ENCODE peak calls at places on chromosomes 12 and 14, in six cellular contexts. J is body of pancreas, D is kidney glomerular epithelial cell, M is choroid plexus epithelial cell, R is cardiac muscle cell, K is GM20000. W is an unnamed sample.

GRCh38 chr12:130977046-130977758 is 23.5 kb downstream of the ADGRD1 start:
- DNase-seq in J (no peak), D (no peak), M (no peak), R (no peak), K (no peak), W (no peak)

GRCh38 chr12:69097619-69098368 is 141.6 kb upstream of the CPSF6 start:
- DNase-seq in J (no peak), D (no peak), M (peak; percentile 13), R (peak; percentile 38), K (no peak), W (no peak)

GRCh38 chr12:26275313-26276257 is 80.2 kb downstream of the SSPN start:
- DNase-seq in J (no peak), D (peak; percentile 68), M (no peak), R (peak; percentile 27), K (no peak), W (no peak)

GRCh38 chr12:94262228-94263010 is 114.0 kb downstream of the PLXNC1 start:
- DNase-seq in J (peak; percentile 71), D (peak; percentile 81), M (peak; percentile 97), R (peak; percentile 99), K (peak; percentile 69), W (peak; percentile 54)

GRCh38 chr14:105436891-105437722 is 17.5 kb downstream of the MTA1 start:
- DNase-seq in J (no peak), D (no peak), M (no peak), R (no peak), K (no peak), W (no peak)

GRCh38 chr12:73057428-73057827 is 785.3 kb downstream of the TRHDE start:
- DNase-seq in J (no peak), D (no peak), M (no peak), R (no peak), K (no peak), W (no peak)

GRCh38 chr14:56885795-56886194 is 75.5 kb upstream of the OTX2 start:
- DNase-seq in J (no peak), D (no peak), M (no peak), R (no peak), K (no peak), W (no peak)

GRCh38 chr14:75563931-75564330 is 14.5 kb upstream of the FLVCR2 start:
- DNase-seq in J (no peak), D (no peak), M (no peak), R (no peak), K (no peak), W (no peak)

GRCh38 chr14:49950275-49951250 is 57.7 kb downstream of the ARF6 start:
- DNase-seq in J (peak; percentile 55), D (peak; percentile 29), M (no peak), R (no peak), K (no peak), W (no peak)

GRCh38 chr12:125187148-125187733 is 122.0 kb downstream of the AACS start:
- DNase-seq in J (no peak), D (no peak), M (no peak), R (no peak), K (no peak), W (no peak)

GRCh38 chr12:78916845-78917480 is 52.4 kb downstream of the SYT1 start:
- DNase-seq in J (no peak), D (peak; percentile 36), M (peak; percentile 66), R (peak; percentile 18), K (no peak), W (no peak)

GRCh38 chr14:79699206-79699605 is 512.1 kb downstream of the DIO2 start:
- DNase-seq in J (no peak), D (no peak), M (no peak), R (no peak), K (no peak), W (no peak)

GRCh38 chr14:72630374-72630773 is 263.5 kb downstream of the DPF3 start:
- DNase-seq in J (no peak), D (no peak), M (no peak), R (no peak), K (no peak), W (no peak)

GRCh38 chr12:57611116-57611809 is at the start of gene ARHGEF25:
- DNase-seq in J (peak; percentile 54), D (no peak), M (peak; percentile 55), R (peak; percentile 73), K (peak; percentile 92), W (peak; percentile 30)

GRCh38 chr14:68667313-68667791 is 125.5 kb downstream of the ZFP36L1 start:
- DNase-seq in J (peak; percentile 2), D (no peak), M (peak; percentile 39), R (peak; percentile 58), K (no peak), W (no peak)

GRCh38 chr12:107243316-107243715 is 150.0 kb upstream of the CRY1 start:
- DNase-seq in J (peak; percentile 67), D (no peak), M (no peak), R (no peak), K (no peak), W (no peak)

GRCh38 chr12:6328045-6328779 is 13.7 kb downstream of the TNFRSF1A start:
- DNase-seq in J (no peak), D (no peak), M (no peak), R (no peak), K (no peak), W (no peak)

GRCh38 chr14:97381309-97381708 is 584.1 kb downstream of the VRK1 start:
- DNase-seq in J (no peak), D (no peak), M (no peak), R (no peak), K (no peak), W (no peak)

GRCh38 chr12:118816296-118816695 is 165.0 kb upstream of the SRRM4 start:
- DNase-seq in J (no peak), D (no peak), M (no peak), R (no peak), K (no peak), W (no peak)

GRCh38 chr12:116718578-116719454 is 19.1 kb downstream of the SPRING1 start:
- DNase-seq in J (no peak), D (peak; percentile 67), M (peak; percentile 36), R (peak; percentile 42), K (no peak), W (no peak)

GRCh38 chr14:52111583-52111982 is 42.7 kb upstream of the NID2 start:
- DNase-seq in J (no peak), D (no peak), M (peak; percentile 76), R (peak; percentile 81), K (no peak), W (no peak)

GRCh38 chr12:31234053-31234835 is 91.7 kb downstream of the SINHCAF start:
- DNase-seq in J (no peak), D (no peak), M (no peak), R (no peak), K (no peak), W (no peak)

GRCh38 chr12:124125472-124125871 is 152.5 kb downstream of the ZNF664 start:
- DNase-seq in J (no peak), D (peak; percentile 62), M (no peak), R (no peak), K (peak; percentile 66), W (no peak)

GRCh38 chr12:91017511-91018263 is 12.9 kb upstream of the EPYC start:
- DNase-seq in J (no peak), D (no peak), M (no peak), R (peak; percentile 20), K (no peak), W (no peak)

GRCh38 chr14:87055007-87055406 is 938.0 kb downstream of the GALC start:
- DNase-seq in J (no peak), D (no peak), M (no peak), R (no peak), K (no peak), W (no peak)

W was measured in activated T-helper 9 cell treated with anti-CD3 and anti-CD28 coated beads, Interleukin-2, amount 50 U/mL, for 16 hours.